ENCODE peak calls at places on chromosomes 7 and 10, in six cellular contexts. M is heart right ventricle, U is tibial nerve, N is right atrium auricular region, O is PC-9, A is HCT116. F is an unnamed sample. For H3K9me3, the result is how much of the 10 kb centered on the place peaks cover.

GRCh38 chr10:92553959-92554358 is 19.9 kb downstream of the IDE start:
- DNase-seq in A (no peak), M (no peak), U (no peak), N (no peak), O (no peak), F (no peak)

GRCh38 chr10:116385994-116386809 is 41.4 kb upstream of the PNLIPRP3 start:
- DNase-seq in A (peak), U (peak), M (no peak), O (no peak), N (no peak), F (no peak)

GRCh38 chr10:45000138-45000763 is 472 bp upstream of the ZNF22 start:
- DNase-seq in A (no peak), M (peak), N (peak), U (peak), O (peak), F (peak)

GRCh38 chr7:139620676-139621344 is 97.3 kb downstream of the CLEC2L start:
- DNase-seq in M (no peak), A (peak), U (peak), O (peak), N (no peak), F (no peak)

GRCh38 chr7:74061840-74062539 is 21.6 kb upstream of the LIMK1 start:
- DNase-seq in M (peak), U (peak), N (peak), O (peak), A (peak), F (peak)

GRCh38 chr10:4051408-4052151 is 266.6 kb upstream of the KLF6 start:
- DNase-seq in A (no peak), O (no peak), M (no peak), U (no peak), N (no peak), F (no peak)

GRCh38 chr7:21941570-21942224 is 4.0 kb downstream of the CDCA7L start:
- DNase-seq in O (peak), A (no peak), M (no peak), U (no peak), N (no peak), F (no peak)

GRCh38 chr10:44567471-44567870 is 182.6 kb upstream of the CXCL12 start:
- DNase-seq in O (no peak), A (no peak), U (no peak), M (no peak), N (no peak), F (no peak)

GRCh38 chr7:150451833-150452431 is 1.5 kb downstream of the GIMAP8 start:
- DNase-seq in M (peak), N (no peak), U (no peak), A (no peak), O (no peak), F (no peak)

GRCh38 chr7:31076641-31077310 is 24.7 kb downstream of the ADCYAP1R1 start:
- DNase-seq in A (no peak), N (no peak), O (no peak), M (no peak), U (no peak), F (peak)

GRCh38 chr10:51960494-51960895 is 261.1 kb upstream of the CSTF2T start:
- DNase-seq in U (peak), M (peak), O (no peak), A (peak), N (no peak), F (no peak)

GRCh38 chr7:114422478-114423217 is 8.0 kb downstream of the FOXP2 start:
- DNase-seq in O (no peak), U (no peak), A (peak), M (no peak), N (no peak), F (no peak)

GRCh38 chr7:157973971-157974677 is 613.5 kb downstream of the PTPRN2 start:
- DNase-seq in N (no peak), O (no peak), U (no peak), A (no peak), M (no peak), F (peak)

GRCh38 chr7:47654672-47655340 is 72.9 kb upstream of the TNS3 start:
- DNase-seq in U (no peak), O (no peak), N (no peak), M (no peak), A (no peak), F (no peak)

GRCh38 chr7:124720195-124720594 is 45.4 kb downstream of the GPR37 start:
- DNase-seq in M (no peak), A (no peak), N (no peak), O (peak), U (no peak), F (no peak)

GRCh38 chr7:118085000-118085399 is 99.0 kb upstream of the LSM8 start:
- DNase-seq in N (no peak), U (no peak), A (no peak), M (no peak), O (no peak), F (no peak)

GRCh38 chr10:105347487-105347886 is 706.4 kb downstream of the SORCS3 start:
- DNase-seq in O (no peak), N (no peak), M (no peak), U (no peak), A (no peak), F (no peak)

GRCh38 chr7:80847027-80847426 is 71.8 kb downstream of the SEMA3C start:
- DNase-seq in M (no peak), O (no peak), U (no peak), N (no peak), A (no peak), F (no peak)

GRCh38 chr7:2478800-2479199 is 2.6 kb upstream of the GRIFIN start:
- DNase-seq in A (no peak), U (no peak), M (peak), N (no peak), O (peak), F (peak)

GRCh38 chr7:26508481-26508880 is 216.8 kb downstream of the SNX10 start:
- DNase-seq in N (no peak), M (no peak), O (no peak), U (no peak), A (no peak), F (no peak)

GRCh38 chr10:117201826-117202225 is 4.5 kb downstream of the KCNK18 start:
- DNase-seq in N (no peak), A (no peak), M (no peak), U (no peak), O (no peak), F (no peak)

GRCh38 chr7:601573-602340 is 82.1 kb upstream of the PDGFA start:
- DNase-seq in N (peak), M (peak), O (no peak), A (no peak), U (no peak), F (peak)

GRCh38 chr10:97825020-97825739 is 24.5 kb upstream of the GOLGA7B start:
- DNase-seq in N (no peak), M (no peak), U (no peak), O (no peak), A (no peak), F (no peak)

GRCh38 chr10:32163076-32163773 is 107.0 kb upstream of the KIF5B start:
- DNase-seq in N (no peak), A (no peak), M (no peak), O (no peak), U (no peak), F (no peak)

GRCh38 chr7:143444785-143445184 is 1.5 kb downstream of the TAS2R60 start:
- DNase-seq in M (no peak), U (no peak), O (no peak), A (no peak), N (no peak), F (no peak)

GRCh38 chr7:131021460-131021859 is 287.5 kb upstream of the KLF14 start:
- DNase-seq in O (no peak), N (no peak), A (no peak), M (no peak), U (no peak), F (no peak)
- H3K27ac ChIP-seq in O (no peak), N (no peak), A (peak), M (no peak), U (no peak), F (no peak)

DNA sequence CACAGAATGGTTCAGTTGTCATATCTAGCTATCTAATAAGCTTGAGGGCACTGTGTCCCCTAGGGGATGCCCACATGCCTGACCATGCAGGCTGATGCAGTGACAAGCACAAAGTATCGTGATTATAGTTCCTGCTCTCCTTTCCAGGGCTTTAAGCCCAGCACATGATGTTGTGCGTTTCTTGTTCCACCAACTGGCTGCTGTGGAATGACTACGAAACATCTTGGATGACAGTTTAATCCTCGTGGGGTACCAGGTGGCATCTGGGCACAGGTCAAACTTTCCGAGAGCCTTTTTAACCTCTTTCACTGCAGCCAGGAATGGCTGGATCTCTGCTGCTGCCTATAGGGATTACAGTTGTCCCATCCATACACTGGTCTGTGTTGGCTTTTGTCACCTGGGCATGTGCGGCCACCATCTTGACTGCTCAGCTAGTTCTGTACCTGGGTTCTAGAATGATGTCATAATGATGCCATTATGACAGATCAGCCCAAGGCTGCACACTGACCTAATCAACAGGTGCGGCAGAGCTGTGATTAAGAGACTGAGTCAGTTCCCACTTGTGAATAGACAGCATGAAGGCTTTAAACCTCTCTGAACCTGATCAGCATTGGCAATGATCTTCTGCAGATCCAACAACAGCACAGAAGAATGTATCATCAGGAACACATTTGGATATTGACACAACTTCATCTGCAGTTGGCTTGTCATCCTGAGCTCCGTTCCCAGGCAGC is 144.1 kb downstream of the DLG5 start:
- DNase-seq in A (no peak), N (no peak), U (no peak), M (no peak), O (no peak), F (no peak)
- TF ChIP-seq CTCF in A (no peak), N (no peak), U (no peak), M (no peak), O (no peak), F (no peak)

GRCh38 chr7:4205828-4206227 is 476.3 kb upstream of the FOXK1 start:
- DNase-seq in N (no peak), M (no peak), O (no peak), U (no peak), A (no peak), F (peak)

GRCh38 chr7:4207011-4207410 is 475.1 kb upstream of the FOXK1 start:
- DNase-seq in O (no peak), N (no peak), A (no peak), M (no peak), U (no peak), F (peak)

GRCh38 chr7:4202954-4203353 is 479.1 kb upstream of the FOXK1 start:
- DNase-seq in U (no peak), N (no peak), M (no peak), O (no peak), A (no peak), F (peak)

GRCh38 chr7:4203786-4204185 is 478.3 kb upstream of the FOXK1 start:
- DNase-seq in A (no peak), U (no peak), N (no peak), O (no peak), M (no peak), F (peak)

GRCh38 chr7:4204530-4205165 is 477.4 kb upstream of the FOXK1 start:
- DNase-seq in A (no peak), M (no peak), N (no peak), U (no peak), O (no peak), F (peak)
- H3K9me3 ChIP-seq in A (under half), M (under half), N (under half), U (under half), O (under half), F (under half)

GRCh38 chr10:121509776-121510175 is 88.5 kb downstream of the FGFR2 start:
- DNase-seq in U (no peak), N (no peak), M (no peak), O (no peak), A (no peak), F (no peak)
- H3K27ac ChIP-seq in U (no peak), N (no peak), M (no peak), O (no peak), A (no peak), F (peak)

GRCh38 chr7:32914186-32914585 is 22.6 kb upstream of the KBTBD2 start:
- DNase-seq in U (no peak), M (no peak), O (no peak), N (no peak), A (no peak), F (no peak)
- TF ChIP-seq CTCF in U (no peak), M (peak), O (no peak), N (peak), A (peak), F (no peak)

GRCh38 chr10:75235375-75236177 is at the start of gene COMTD1:
- DNase-seq in A (peak), N (peak), M (peak), U (peak), O (peak), F (peak)
- H3K9me3 ChIP-seq in A (under half), N (under half), M (under half), U (under half), O (under half), F (under half)

GRCh38 chr7:136138991-136139390 is 161.8 kb upstream of the MTPN start:
- DNase-seq in A (no peak), U (no peak), N (no peak), O (no peak), M (no peak), F (no peak)

GRCh38 chr7:136134503-136134902 is 157.3 kb upstream of the MTPN start:
- DNase-seq in N (no peak), M (no peak), A (no peak), U (no peak), O (no peak), F (no peak)

GRCh38 chr7:136139392-136139791 is 162.2 kb upstream of the MTPN start:
- DNase-seq in A (no peak), O (no peak), U (no peak), N (no peak), M (no peak), F (no peak)

GRCh38 chr7:136133491-136133990 is 156.4 kb upstream of the MTPN start:
- DNase-seq in N (no peak), A (no peak), O (no peak), M (no peak), U (no peak), F (no peak)

DNA sequence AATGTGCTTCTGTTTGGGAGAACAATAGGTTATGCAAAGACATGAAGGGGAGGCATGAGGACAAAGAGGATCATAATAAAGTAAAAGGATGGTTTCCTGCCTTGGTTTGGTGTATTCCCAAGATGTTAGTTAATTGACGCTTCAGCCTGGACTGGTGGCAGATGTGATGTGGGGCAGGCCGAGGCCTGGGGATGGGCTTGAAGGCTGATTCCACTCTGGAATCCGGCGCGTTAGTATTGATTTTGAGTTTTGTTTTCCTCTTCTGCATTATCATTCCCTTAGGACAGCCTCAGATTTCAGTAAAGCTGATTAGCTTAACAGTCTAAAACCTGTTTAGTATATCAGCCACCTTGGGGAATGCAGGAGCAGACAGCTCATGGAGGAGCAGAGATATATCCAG is 159.7 kb upstream of the MTPN start:
- DNase-seq in N (no peak), A (no peak), M (no peak), U (no peak), O (no peak), F (no peak)
- H3K27ac ChIP-seq in N (no peak), A (no peak), M (no peak), U (no peak), O (no peak), F (no peak)

F was measured in kidney.